ENCODE peak calls at places on chromosome 21, in five cellular contexts. O is adrenal gland, Y is endothelial cell, M is fibroblast of mammary gland, E is neural crest cell. T is an unnamed sample.

GRCh38 chr21:46618738-46619369 is 14.0 kb upstream of the S100B start:
- DNase-seq in O (no peak), M (no peak), E (no peak), Y (no peak), T (no peak)

GRCh38 chr21:34912022-34912933 is 136.8 kb downstream of the RUNX1 start:
- DNase-seq in E (no peak), O (no peak), M (no peak), Y (no peak), T (no peak)

GRCh38 chr21:22363504-22363903 is 1365.3 kb downstream of the NCAM2 start:
- DNase-seq in Y (no peak), E (no peak), O (no peak), M (no peak), T (no peak)

GRCh38 chr21:36847189-36847588 is 119.3 kb downstream of the HLCS start:
- DNase-seq in E (no peak), Y (no peak), M (peak), O (no peak), T (no peak)

GRCh38 chr21:36489103-36489785 is 9.3 kb upstream of the CLDN14 start:
- DNase-seq in O (no peak), E (no peak), M (no peak), Y (no peak), T (no peak)

GRCh38 chr21:46622226-46622625 is 13.2 kb upstream of the PRMT2 start:
- DNase-seq in E (peak), O (no peak), Y (peak), M (no peak), T (no peak)

GRCh38 chr21:36134820-36135390 is at the start of gene CBR3:
- DNase-seq in Y (no peak), M (peak), E (peak), O (peak), T (peak)

GRCh38 chr21:16304189-16304588 is 574.4 kb downstream of the USP25 start:
- DNase-seq in M (no peak), E (no peak), Y (no peak), O (no peak), T (no peak)

GRCh38 chr21:34008618-34009017 is 64.8 kb upstream of the MRPS6 start:
- DNase-seq in O (no peak), E (no peak), M (peak), Y (no peak), T (no peak)

GRCh38 chr21:37338671-37339526 is 27.7 kb upstream of the DYRK1A start:
- DNase-seq in E (no peak), M (peak), O (peak), Y (no peak), T (no peak)

GRCh38 chr21:37587635-37588177 is 221.1 kb downstream of the DYRK1A start:
- DNase-seq in Y (no peak), O (no peak), E (no peak), M (no peak), T (no peak)

GRCh38 chr21:33578959-33579542 is 9.4 kb downstream of the DONSON start:
- DNase-seq in O (no peak), E (no peak), Y (no peak), M (peak), T (no peak)

GRCh38 chr21:27424601-27425000 is 457.7 kb upstream of the ADAMTS5 start:
- DNase-seq in Y (no peak), M (peak), E (no peak), O (no peak), T (no peak)

GRCh38 chr21:37547615-37547975 is 181.0 kb downstream of the DYRK1A start:
- DNase-seq in O (no peak), M (no peak), E (no peak), Y (no peak), T (no peak)

GRCh38 chr21:28439852-28440251 is 552.8 kb downstream of the LTN1 start:
- DNase-seq in M (peak), O (no peak), E (no peak), Y (no peak), T (no peak)

GRCh38 chr21:41733951-41734689 is 32.7 kb downstream of the RIPK4 start:
- DNase-seq in Y (no peak), E (no peak), O (no peak), M (no peak), T (no peak)

GRCh38 chr21:27477321-27477720 is 510.4 kb upstream of the ADAMTS5 start:
- DNase-seq in M (peak), E (no peak), O (no peak), Y (no peak), T (no peak)

GRCh38 chr21:37849703-37850102 is 66.6 kb downstream of the KCNJ6 start:
- DNase-seq in Y (no peak), O (no peak), M (no peak), E (no peak), T (no peak)

GRCh38 chr21:41680444-41681335 is 86.2 kb downstream of the RIPK4 start:
- DNase-seq in E (no peak), M (no peak), O (no peak), Y (no peak), T (no peak)

GRCh38 chr21:41627428-41627827 is 119.5 kb upstream of the TMPRSS2 start:
- DNase-seq in M (peak), E (no peak), Y (no peak), O (no peak), T (no peak)

GRCh38 chr21:36860736-36861594 is 105.5 kb downstream of the HLCS start:
- DNase-seq in E (no peak), M (no peak), Y (no peak), O (no peak), T (no peak)

DNA sequence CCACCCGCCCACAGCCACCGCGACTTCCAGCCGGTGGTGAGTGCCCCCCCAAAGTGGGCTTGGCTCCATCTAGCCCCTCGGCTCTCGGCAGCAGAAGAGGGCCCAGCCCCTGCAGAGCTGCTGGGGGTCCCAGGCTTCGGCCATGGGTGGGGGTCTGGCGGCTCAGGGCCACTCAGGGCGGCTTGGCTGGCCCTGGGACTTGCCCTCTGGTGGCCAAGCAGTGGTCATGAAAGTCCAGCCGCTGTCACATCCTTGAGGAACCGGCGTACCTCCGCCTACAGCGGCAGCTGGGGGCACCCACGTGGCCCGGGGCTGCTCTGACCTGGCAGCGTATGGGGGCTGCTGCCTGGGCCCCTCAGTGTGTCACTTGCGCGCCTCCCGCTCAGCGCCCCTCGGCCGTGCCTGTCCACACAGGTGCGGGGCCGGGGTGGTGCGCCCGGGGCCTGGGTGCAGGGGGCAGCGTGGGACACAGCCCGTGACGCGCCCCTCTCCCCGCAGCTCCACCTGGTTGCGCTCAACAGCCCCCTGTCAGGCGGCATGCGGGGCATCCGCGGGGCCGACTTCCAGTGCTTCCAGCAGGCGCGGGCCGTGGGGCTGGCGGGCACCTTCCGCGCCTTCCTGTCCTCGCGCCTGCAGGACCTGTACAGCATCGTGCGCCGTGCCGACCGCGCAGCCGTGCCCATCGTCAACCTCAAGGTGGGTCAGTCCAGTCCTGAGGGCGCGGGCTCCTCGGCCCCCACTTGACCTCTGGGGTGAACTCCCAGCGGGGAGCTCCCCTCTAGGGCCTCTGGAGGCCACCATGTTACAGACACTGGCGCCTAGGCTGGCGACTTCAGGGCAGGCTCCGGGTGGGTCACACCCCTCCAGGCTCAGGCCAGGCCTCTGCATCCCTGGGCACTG is 32.4 kb downstream of the SLC19A1 start:
- DNase-seq in O (no peak), E (no peak), Y (no peak), M (no peak), T (no peak)
- TF ChIP-seq CTCF in O (no peak), E (no peak), Y (peak), M (no peak), T (peak)

DNA sequence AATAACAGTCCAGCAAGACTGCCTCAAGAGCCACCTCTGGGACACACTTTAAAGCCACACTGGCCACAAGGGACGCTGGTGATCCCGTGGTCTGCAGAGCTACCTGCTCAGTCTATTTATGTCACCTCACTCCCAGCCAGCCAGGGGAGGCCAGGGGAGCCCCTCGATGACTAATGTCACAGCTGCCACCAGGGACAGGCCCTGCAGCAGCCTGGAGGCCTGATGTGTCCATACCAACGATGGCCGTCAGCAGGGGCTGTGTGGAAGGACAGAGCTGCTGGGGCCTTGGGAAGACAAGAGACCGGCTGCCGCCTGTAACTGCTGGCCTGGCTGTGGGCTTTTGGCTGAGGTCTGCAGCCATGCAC is 71.0 kb downstream of the SIK1 start:
- DNase-seq in O (no peak), Y (no peak), E (no peak), M (no peak), T (no peak)
- TF ChIP-seq CTCF in O (no peak), Y (no peak), E (no peak), M (no peak), T (peak)

GRCh38 chr21:25350056-25350455 is 257.2 kb downstream of the MRPL39 start:
- DNase-seq in E (no peak), M (peak), O (no peak), Y (peak), T (no peak)
- TF ChIP-seq CTCF in E (peak), M (peak), O (no peak), Y (peak), T (peak)

GRCh38 chr21:39347537-39347936 is 1.4 kb downstream of the HMGN1 start:
- DNase-seq in O (no peak), Y (no peak), M (no peak), E (no peak), T (no peak)

GRCh38 chr21:39348355-39349210 is at the start of gene HMGN1:
- DNase-seq in Y (peak), M (peak), E (peak), O (peak), T (peak)

GRCh38 chr21:39346671-39347327 is 2.1 kb downstream of the HMGN1 start:
- DNase-seq in M (no peak), Y (no peak), E (no peak), O (no peak), T (no peak)

GRCh38 chr21:39349211-39350093 is 564 bp upstream of the HMGN1 start:
- DNase-seq in M (peak), E (peak), O (peak), Y (peak), T (peak)

DNA sequence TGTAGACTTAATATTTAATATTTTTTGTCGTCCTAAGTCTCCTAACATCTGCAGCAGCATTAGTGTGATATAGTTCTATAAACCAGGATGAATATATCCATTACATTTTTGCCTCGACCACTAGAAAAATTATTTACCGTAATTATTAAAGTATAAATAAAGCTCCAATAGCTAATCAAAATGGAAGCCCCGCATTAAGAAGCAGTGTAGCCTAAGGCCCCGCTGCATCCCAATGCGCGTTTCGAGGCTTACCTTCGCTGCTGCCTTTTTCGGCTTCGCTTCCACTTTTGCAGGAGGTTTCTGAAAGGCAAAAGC is 891 bp downstream of the HMGN1 start:
- DNase-seq in E (no peak), Y (no peak), M (no peak), O (no peak), T (no peak)
- TF ChIP-seq CTCF in E (no peak), Y (no peak), M (no peak), O (no peak), T (no peak)

GRCh38 chr21:32147041-32147440 is 131.8 kb downstream of the MIS18A start:
- DNase-seq in Y (no peak), M (no peak), O (no peak), E (no peak), T (no peak)
- TF ChIP-seq CTCF in Y (no peak), M (no peak), O (no peak), E (no peak), T (no peak)

DNA sequence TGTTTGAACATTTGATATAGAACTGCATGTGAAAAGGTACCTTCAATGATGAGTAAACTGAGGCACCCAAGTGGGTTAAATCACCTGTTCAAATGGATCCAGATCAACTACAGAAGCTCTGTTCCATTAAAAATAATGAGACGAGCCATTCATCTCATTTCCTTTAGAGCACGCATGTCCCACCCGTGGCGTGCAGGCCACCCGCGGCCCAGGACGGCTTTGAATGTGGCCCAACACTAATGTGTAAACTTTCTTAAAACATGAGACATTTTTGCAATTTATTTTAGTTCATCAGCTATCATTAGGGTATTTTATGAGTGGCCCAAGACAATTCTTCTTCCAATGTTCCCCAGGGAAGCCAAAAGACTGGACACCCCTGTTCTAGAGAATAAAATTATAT is 381.6 kb downstream of the DSCAM start:
- DNase-seq in E (no peak), M (no peak), O (no peak), Y (no peak), T (no peak)
- TF ChIP-seq CTCF in E (no peak), M (no peak), O (no peak), Y (no peak), T (no peak)

GRCh38 chr21:30962013-30962412 is 76.3 kb downstream of the KRTAP19-8 start:
- DNase-seq in Y (no peak), E (no peak), M (no peak), O (no peak), T (no peak)
- TF ChIP-seq CTCF in Y (peak), E (peak), M (no peak), O (no peak), T (peak)